ENCODE peak calls at places on chromosomes 11 and 22, in six cellular contexts. O is neuronal stem cell, E is H9, D is H1, S is trophoblast cell, C is IMR-90. A is an unnamed sample.

GRCh38 chr11:69004411-69005182 is 8.4 kb downstream of the MRGPRF start:
- DNase-seq in O (no peak), E (peak; percentile 20), D (no peak), S (no peak), C (no peak), A (no peak)

GRCh38 chr22:25779890-25780289 is 37.9 kb downstream of the MYO18B start:
- DNase-seq in O (no peak), E (no peak), D (no peak), S (no peak), C (no peak), A (no peak)

GRCh38 chr11:44992181-44992582 is 41.5 kb upstream of the TP53I11 start:
- DNase-seq in O (no peak), E (peak; percentile 15), D (no peak), S (no peak), C (no peak), A (no peak)

GRCh38 chr22:47659467-47660302 is 897.2 kb downstream of the TBC1D22A start:
- DNase-seq in O (no peak), E (peak; percentile 14), D (no peak), S (no peak), C (no peak), A (no peak)

GRCh38 chr22:43853328-43853931 is 8.9 kb downstream of the SULT4A1 start:
- DNase-seq in O (no peak), E (peak; percentile 47), D (no peak), S (no peak), C (no peak), A (no peak)

GRCh38 chr11:14345668-14346067 is 13.3 kb downstream of the RRAS2 start:
- DNase-seq in O (no peak), E (no peak), D (no peak), S (no peak), C (peak; percentile 23), A (no peak)

GRCh38 chr11:95713428-95713827 is 76.2 kb downstream of the FAM76B start:
- DNase-seq in O (no peak), E (no peak), D (no peak), S (no peak), C (no peak), A (no peak)

GRCh38 chr11:123576501-123576900 is 77.9 kb downstream of the SCN3B start:
- DNase-seq in O (no peak), E (no peak), D (no peak), S (no peak), C (no peak), A (no peak)

GRCh38 chr11:8168485-8169257 is at the start of gene RIC3:
- DNase-seq in O (peak; percentile 18), E (peak; percentile 71), D (peak; percentile 80), S (peak; percentile 4), C (no peak), A (no peak)

GRCh38 chr11:16777576-16777975 is 39.1 kb downstream of the C11orf58 start:
- DNase-seq in O (no peak), E (no peak), D (no peak), S (no peak), C (no peak), A (no peak)

GRCh38 chr22:27311666-27312566 is 489.6 kb downstream of the MN1 start:
- DNase-seq in O (no peak), E (peak; percentile 47), D (peak; percentile 58), S (no peak), C (no peak), A (peak; percentile 42)

GRCh38 chr22:41923595-41924276 is 2.9 kb downstream of the TNFRSF13C start:
- DNase-seq in O (no peak), E (no peak), D (no peak), S (no peak), C (no peak), A (no peak)

GRCh38 chr11:61971177-61972111 is 4.0 kb upstream of the FTH1 start:
- DNase-seq in O (peak; percentile 62), E (peak; percentile 99), D (peak; percentile 91), S (peak; percentile 69), C (peak; percentile 99), A (peak; percentile 99)

GRCh38 chr11:130513132-130513531 is 64.7 kb downstream of the ADAMTS15 start:
- DNase-seq in O (no peak), E (no peak), D (no peak), S (no peak), C (no peak), A (peak; percentile 29)

GRCh38 chr11:98600103-98600502 is 420.6 kb upstream of the CNTN5 start:
- DNase-seq in O (no peak), E (no peak), D (no peak), S (no peak), C (no peak), A (no peak)

GRCh38 chr11:108561535-108561991 is 32.0 kb downstream of the EXPH5 start:
- DNase-seq in O (no peak), E (no peak), D (peak; percentile 26), S (peak; percentile 35), C (peak; percentile 31), A (peak; percentile 9)

GRCh38 chr11:3147257-3147619 is 17.9 kb downstream of the OSBPL5 start:
- DNase-seq in O (no peak), E (no peak), D (no peak), S (no peak), C (no peak), A (no peak)

GRCh38 chr11:74636633-74637184 is 44.3 kb downstream of the POLD3 start:
- DNase-seq in O (no peak), E (no peak), D (no peak), S (peak; percentile 70), C (peak; percentile 95), A (peak; percentile 72)

DNA sequence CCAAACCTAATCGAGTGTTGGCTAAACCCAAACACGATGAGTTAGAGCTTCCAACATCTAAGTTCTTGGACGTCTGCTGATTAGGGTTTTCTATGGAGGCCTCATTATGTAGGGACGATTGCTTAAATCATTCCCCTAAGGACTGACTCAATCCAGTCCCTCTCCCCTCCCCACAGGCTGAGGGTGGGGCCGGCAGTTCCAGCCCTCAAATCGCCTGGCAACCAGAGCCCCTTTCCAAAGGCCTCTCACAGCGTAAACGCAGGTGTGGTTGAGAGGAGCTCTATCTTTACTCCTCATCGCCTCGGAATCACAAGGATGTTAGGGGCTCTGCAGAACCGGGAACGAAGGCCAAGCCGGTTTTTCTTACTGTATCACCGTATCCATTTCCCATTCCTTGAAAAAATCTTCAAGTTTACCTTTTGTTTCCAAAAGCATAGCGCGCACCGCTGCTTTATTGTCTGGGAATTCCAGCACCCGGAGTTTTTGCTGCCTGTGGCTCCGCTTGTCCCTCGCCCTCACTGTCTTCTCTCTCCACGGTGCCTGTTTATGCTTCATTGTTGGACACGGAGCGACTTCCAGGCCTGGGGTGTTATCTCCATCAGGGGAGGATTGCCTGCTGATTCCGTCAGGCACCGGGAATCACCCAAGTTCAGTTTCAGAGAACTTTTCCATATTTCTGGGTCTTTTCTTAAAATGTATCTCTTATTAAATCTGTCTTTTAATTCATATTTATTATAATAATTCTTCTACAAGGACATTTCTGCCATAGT is 13.8 kb upstream of the IFITM3 start:
- DNase-seq in O (no peak), E (peak; percentile 90), D (peak; percentile 74), S (peak; percentile 58), C (no peak), A (peak; percentile 25)
- H2AFZ ChIP-seq in O (peak overlapping the region; percentile 70), E (no peak overlapping the region), D (peak overlapping the region; percentile 30), S (peak overlapping the region; percentile 30), C (peak overlapping the region; percentile 16), A (peak overlapping the region; percentile 66)

GRCh38 chr11:1456166-1456565 is 30.4 kb downstream of the MOB2 start:
- DNase-seq in O (no peak), E (no peak), D (no peak), S (no peak), C (no peak), A (no peak)

GRCh38 chr11:1455763-1456060 is 30.9 kb downstream of the MOB2 start:
- DNase-seq in O (no peak), E (no peak), D (no peak), S (no peak), C (no peak), A (no peak)

GRCh38 chr11:1455032-1455762 is 31.4 kb downstream of the MOB2 start:
- DNase-seq in O (no peak), E (no peak), D (no peak), S (no peak), C (no peak), A (no peak)

GRCh38 chr11:1453611-1454386 is 32.8 kb downstream of the MOB2 start:
- DNase-seq in O (no peak), E (peak; percentile 92), D (peak; percentile 74), S (peak; percentile 33), C (no peak), A (no peak)

DNA sequence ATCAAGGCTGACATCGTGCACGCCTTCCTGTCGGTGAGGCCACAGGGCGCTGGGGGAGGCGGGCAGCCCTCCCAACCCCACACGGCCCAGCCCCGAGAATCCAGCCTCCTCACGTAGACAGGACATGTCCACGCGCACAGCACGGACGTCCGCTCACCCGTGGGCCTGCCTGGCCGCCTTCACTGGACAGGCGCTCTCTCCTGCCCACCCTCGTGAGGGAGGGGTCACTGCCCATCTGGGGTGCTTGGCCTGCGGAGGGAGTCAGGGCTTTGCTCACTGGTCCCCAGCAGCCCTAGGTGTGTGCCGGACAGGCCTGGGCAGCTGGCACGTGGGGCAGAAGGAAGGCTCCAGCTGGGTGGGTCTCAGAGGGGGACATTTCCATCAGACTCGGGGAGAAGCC is 32.0 kb downstream of the MOB2 start:
- DNase-seq in O (no peak), E (no peak), D (no peak), S (no peak), C (no peak), A (no peak)
- H4K91ac ChIP-seq in O (no peak overlapping the region), E (no peak overlapping the region), D (no peak overlapping the region), S (no peak overlapping the region), C (no peak overlapping the region), A (peak overlapping the region; percentile 40)

GRCh38 chr11:328012-328411 is 7.4 kb upstream of the IFITM3 start:
- DNase-seq in O (no peak), E (no peak), D (no peak), S (no peak), C (no peak), A (no peak)

GRCh38 chr11:325796-326591 is 5.3 kb upstream of the IFITM3 start:
- DNase-seq in O (no peak), E (peak; percentile 26), D (peak; percentile 43), S (no peak), C (no peak), A (no peak)

GRCh38 chr11:327581-327923 is 6.9 kb upstream of the IFITM3 start:
- DNase-seq in O (no peak), E (no peak), D (no peak), S (no peak), C (no peak), A (no peak)

GRCh38 chr11:326842-327580 is 6.4 kb upstream of the IFITM3 start:
- DNase-seq in O (no peak), E (no peak), D (no peak), S (no peak), C (peak; percentile 42), A (peak; percentile 51)

GRCh38 chr11:326592-326841 is 5.9 kb upstream of the IFITM3 start:
- DNase-seq in O (no peak), E (no peak), D (peak; percentile 43), S (no peak), C (no peak), A (no peak)
- H3K27ac ChIP-seq in O (no peak overlapping the region), E (no peak overlapping the region), D (no peak overlapping the region), S (no peak overlapping the region), C (no peak overlapping the region), A (peak overlapping the region; percentile 82)

DNA sequence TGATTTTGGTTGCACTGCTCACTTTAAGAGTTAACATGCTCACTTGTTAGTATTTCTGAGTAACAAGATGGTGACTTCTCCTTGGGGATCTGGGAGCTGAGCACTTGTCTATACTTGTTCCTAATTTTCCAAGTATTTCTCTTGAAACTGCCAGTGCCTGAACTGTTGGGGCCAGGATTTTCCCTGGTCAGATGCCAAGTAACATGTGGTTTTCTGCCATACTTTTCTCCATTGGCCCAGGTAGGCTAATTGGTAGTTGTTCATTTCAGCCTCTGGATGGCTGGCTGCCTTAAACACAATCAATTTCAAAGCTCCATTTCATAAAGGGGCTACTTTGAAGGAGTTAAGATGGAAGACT is 35.0 kb downstream of the RNF141 start:
- DNase-seq in O (no peak), E (no peak), D (no peak), S (no peak), C (no peak), A (no peak)
- H2AFZ ChIP-seq in O (no peak overlapping the region), E (no peak overlapping the region), D (no peak overlapping the region), S (no peak overlapping the region), C (no peak overlapping the region), A (no peak overlapping the region)

A was measured in mesenchymal stem cell.